ENCODE peak calls at places on chromosomes 6 and 20, in seven cellular contexts. Q is CD8-positive, alpha-beta T cell; E is left ventricle myocardium inferior; K is lower lobe of right lung; Y is right lobe of liver; M is suprapubic skin; H is psoas muscle. X is an unnamed sample.

GRCh38 chr20:33897313-33897912 is 86.3 kb downstream of the CHMP4B start:
- DNase-seq in K (no peak), H (no peak), M (no peak), Y (no peak), E (no peak), Q (no peak), X (no peak)

GRCh38 chr6:332671-333070 is 40.4 kb downstream of the DUSP22 start:
- DNase-seq in Y (no peak), K (no peak), E (no peak), H (peak; percentile 32), Q (no peak), M (no peak), X (no peak)

GRCh38 chr20:12152996-12153395 is 235.3 kb downstream of the BTBD3 start:
- DNase-seq in H (no peak), E (no peak), Q (no peak), M (no peak), K (no peak), Y (no peak), X (no peak)

GRCh38 chr20:23404196-23404595 is 17.1 kb downstream of the NAPB start:
- DNase-seq in Y (no peak), E (no peak), K (no peak), M (no peak), H (no peak), Q (no peak), X (no peak)

GRCh38 chr20:50688256-50688655 is 3.1 kb downstream of the RIPOR3 start:
- DNase-seq in M (no peak), K (no peak), E (no peak), Y (no peak), H (no peak), Q (no peak), X (no peak)

GRCh38 chr6:117547688-117548621 is 54.4 kb downstream of the GOPC start:
- DNase-seq in M (peak; percentile 73), E (peak; percentile 65), Y (peak; percentile 61), Q (peak; percentile 12), H (peak; percentile 91), K (peak; percentile 54), X (peak; percentile 76)

GRCh38 chr6:7101290-7101689 is 6.5 kb upstream of the RREB1 start:
- DNase-seq in M (no peak), Q (no peak), H (no peak), E (peak; percentile 22), K (no peak), Y (no peak), X (no peak)

GRCh38 chr6:55913213-55914195 is 38.1 kb upstream of the BMP5 start:
- DNase-seq in Q (no peak), K (no peak), M (no peak), H (no peak), E (no peak), Y (no peak), X (no peak)

GRCh38 chr20:39491711-39492110 is 529.6 kb downstream of the DHX35 start:
- DNase-seq in E (no peak), Q (no peak), M (no peak), H (no peak), K (no peak), Y (no peak), X (no peak)

DNA sequence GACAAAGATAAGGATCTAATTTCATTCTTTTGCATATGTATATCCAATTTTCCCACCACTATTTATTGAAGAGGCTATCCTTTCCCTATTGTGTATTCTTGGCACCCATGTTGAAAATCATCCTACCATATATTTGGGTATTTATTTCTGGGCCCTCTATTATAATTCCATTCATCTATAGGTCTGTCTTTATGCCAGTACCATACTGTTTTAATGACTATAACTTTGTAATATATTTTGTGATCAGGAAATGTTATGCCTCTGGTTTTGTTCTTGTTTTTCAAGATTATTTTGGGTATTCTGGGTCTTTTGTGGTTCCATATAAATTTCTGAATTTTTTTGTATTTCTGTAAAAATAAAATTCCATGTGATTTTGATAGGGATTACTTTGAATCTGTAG is 347.6 kb upstream of the SULF2 start:
- DNase-seq in E (no peak), K (no peak), M (no peak), H (no peak), Y (no peak), Q (no peak), X (no peak)
- H3K36me3 ChIP-seq in E (no peaks in the 10 kb centered on the region), K (no peaks in the 10 kb centered on the region), M (no peaks in the 10 kb centered on the region), H (no peaks in the 10 kb centered on the region), Y (no peaks in the 10 kb centered on the region), Q (no peaks in the 10 kb centered on the region), X (no peaks in the 10 kb centered on the region)

GRCh38 chr20:24590193-24590982 is 121.0 kb downstream of the SYNDIG1 start:
- DNase-seq in H (no peak), Q (no peak), K (no peak), Y (no peak), M (no peak), E (no peak), X (peak; percentile 72)

GRCh38 chr20:24588725-24589340 is 119.4 kb downstream of the SYNDIG1 start:
- DNase-seq in Q (no peak), Y (no peak), H (no peak), E (no peak), M (no peak), K (no peak), X (no peak)

GRCh38 chr20:24588047-24588635 is 118.7 kb downstream of the SYNDIG1 start:
- DNase-seq in H (no peak), M (no peak), Y (no peak), E (no peak), K (no peak), Q (no peak), X (no peak)

GRCh38 chr20:24589845-24590192 is 120.4 kb downstream of the SYNDIG1 start:
- DNase-seq in H (no peak), Q (no peak), M (no peak), K (no peak), Y (no peak), E (no peak), X (no peak)

GRCh38 chr20:24589381-24589780 is 120.0 kb downstream of the SYNDIG1 start:
- DNase-seq in H (no peak), Y (no peak), Q (no peak), M (no peak), K (no peak), E (no peak), X (no peak)
- TF ChIP-seq CTCF in H (no peak), Y (no peak), Q (no peak), M (no peak), K (no peak), E (no peak), X (no peak)

GRCh38 chr20:64159711-64160110 is 4.5 kb upstream of the MYT1 start:
- DNase-seq in H (no peak), M (no peak), K (peak; percentile 31), Q (no peak), E (no peak), Y (no peak), X (no peak)
- H3K27me3 ChIP-seq in H (peaks cover 24% of the 10 kb centered on the region), M (peaks cover 92% of the 10 kb centered on the region), K (peaks cover 59% of the 10 kb centered on the region), Q (peaks cover 13% of the 10 kb centered on the region), E (peaks cover 91% of the 10 kb centered on the region), Y (no peaks in the 10 kb centered on the region), X (peaks cover 38% of the 10 kb centered on the region)

DNA sequence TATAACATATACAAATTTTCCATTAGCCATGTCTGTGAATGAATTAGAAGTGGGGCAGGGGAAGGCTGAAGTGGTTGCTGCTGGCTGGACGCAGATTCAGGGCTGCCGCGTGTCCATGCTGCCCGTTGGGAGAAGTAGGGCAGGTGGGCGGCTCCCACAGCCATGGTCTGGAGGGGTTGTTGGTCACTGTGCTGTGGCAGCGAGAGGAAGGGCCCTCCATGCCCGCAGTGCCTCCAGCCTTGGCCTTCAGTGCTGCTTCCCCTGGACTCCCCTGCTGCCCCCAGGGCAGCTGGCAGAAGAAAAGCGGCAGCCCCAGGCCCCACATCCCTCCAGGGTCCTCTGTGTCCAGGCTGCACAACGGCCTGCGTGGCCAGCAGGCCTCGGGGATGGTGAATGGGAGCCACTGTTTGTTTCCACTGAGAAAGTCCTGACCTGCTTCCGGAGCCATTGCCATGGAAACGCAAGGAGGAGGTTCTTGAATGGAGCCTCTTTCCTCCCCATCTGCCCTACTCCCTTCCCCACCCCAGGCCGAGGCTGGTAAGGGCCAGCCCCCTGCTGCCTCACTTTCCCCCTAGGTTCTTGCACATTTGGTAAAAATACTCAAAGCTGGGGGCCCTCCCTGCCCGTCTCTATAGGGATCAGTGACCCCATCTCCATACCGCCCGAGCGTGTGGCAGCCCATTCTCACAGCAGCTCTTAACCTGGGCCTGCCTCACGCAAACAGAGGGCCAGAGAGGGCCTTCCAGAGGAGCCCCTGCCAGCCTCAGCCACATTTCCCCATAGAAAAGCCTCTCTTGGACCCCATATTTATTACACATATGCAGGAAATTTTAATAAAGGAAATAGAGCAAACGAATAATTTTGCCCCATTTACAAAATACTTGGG is 113.3 kb downstream of the SASH1 start:
- DNase-seq in Y (no peak), E (no peak), M (no peak), K (no peak), H (no peak), Q (no peak), X (no peak)
- H3K36me3 ChIP-seq in Y (no peaks in the 10 kb centered on the region), E (peaks cover 6% of the 10 kb centered on the region), M (peaks cover 16% of the 10 kb centered on the region), K (peaks cover 5% of the 10 kb centered on the region), H (no peaks in the 10 kb centered on the region), Q (no peaks in the 10 kb centered on the region), X (no peaks in the 10 kb centered on the region)